ENCODE peak calls at places on chromosome 22, in ten cellular contexts. One of them, this sample, is unnamed.

GRCh38 chr22:31947296-31947695 is 3.0 kb downstream of the YWHAH start:
- ATAC-seq in IMR-90: no peak
- ATAC-seq in CD4-positive, alpha-beta T cell: peak
- ATAC-seq in GM12878: peak
- ATAC-seq in left lung: no peak
- ATAC-seq in body of pancreas: no peak
- ATAC-seq in activated B cell treated with CpG ODN at 0.5 μM for 24 hours: no peak
- ATAC-seq in mucosa of descending colon: no peak
- ATAC-seq in heart right ventricle: no peak
- ATAC-seq in heart left ventricle: no peak
- ATAC-seq in this sample: no peak

GRCh38 chr22:46122980-46123693 is 27.2 kb upstream of the PPARA start:
- ATAC-seq in CD4-positive, alpha-beta T cell: no peak
- ATAC-seq in heart right ventricle: no peak
- ATAC-seq in IMR-90: no peak
- ATAC-seq in body of pancreas: no peak
- ATAC-seq in heart left ventricle: no peak
- ATAC-seq in activated B cell treated with CpG ODN at 0.5 μM for 24 hours: no peak
- ATAC-seq in mucosa of descending colon: no peak
- ATAC-seq in left lung: no peak
- ATAC-seq in GM12878: no peak
- ATAC-seq in this sample: no peak

GRCh38 chr22:40400173-40400572 is 29.8 kb downstream of the SGSM3 start:
- ATAC-seq in heart right ventricle: no peak
- ATAC-seq in activated B cell treated with CpG ODN at 0.5 μM for 24 hours: peak
- ATAC-seq in CD4-positive, alpha-beta T cell: peak
- ATAC-seq in mucosa of descending colon: no peak
- ATAC-seq in body of pancreas: no peak
- ATAC-seq in heart left ventricle: no peak
- ATAC-seq in left lung: no peak
- ATAC-seq in GM12878: peak
- ATAC-seq in IMR-90: no peak
- ATAC-seq in this sample: no peak

GRCh38 chr22:27107824-27108223 is 450.4 kb downstream of the MIAT start:
- ATAC-seq in left lung: peak
- ATAC-seq in IMR-90: peak
- ATAC-seq in heart right ventricle: peak
- ATAC-seq in body of pancreas: peak
- ATAC-seq in heart left ventricle: peak
- ATAC-seq in GM12878: no peak
- ATAC-seq in activated B cell treated with CpG ODN at 0.5 μM for 24 hours: no peak
- ATAC-seq in CD4-positive, alpha-beta T cell: no peak
- ATAC-seq in mucosa of descending colon: peak
- ATAC-seq in this sample: peak

GRCh38 chr22:39472570-39473556 is 16.1 kb downstream of the MGAT3 start:
- ATAC-seq in heart left ventricle: peak
- ATAC-seq in heart right ventricle: no peak
- ATAC-seq in IMR-90: no peak
- ATAC-seq in body of pancreas: no peak
- ATAC-seq in activated B cell treated with CpG ODN at 0.5 μM for 24 hours: peak
- ATAC-seq in CD4-positive, alpha-beta T cell: no peak
- ATAC-seq in left lung: peak
- ATAC-seq in GM12878: peak
- ATAC-seq in mucosa of descending colon: peak
- ATAC-seq in this sample: no peak

GRCh38 chr22:48089601-48090331 is 1327.3 kb downstream of the TBC1D22A start:
- ATAC-seq in heart left ventricle: peak
- ATAC-seq in IMR-90: no peak
- ATAC-seq in left lung: peak
- ATAC-seq in CD4-positive, alpha-beta T cell: no peak
- ATAC-seq in heart right ventricle: peak
- ATAC-seq in body of pancreas: no peak
- ATAC-seq in mucosa of descending colon: peak
- ATAC-seq in GM12878: peak
- ATAC-seq in activated B cell treated with CpG ODN at 0.5 μM for 24 hours: peak
- ATAC-seq in this sample: peak

GRCh38 chr22:17007257-17007656 is 765 bp downstream of the GAB4 start:
- ATAC-seq in body of pancreas: no peak
- ATAC-seq in heart left ventricle: no peak
- ATAC-seq in activated B cell treated with CpG ODN at 0.5 μM for 24 hours: no peak
- ATAC-seq in CD4-positive, alpha-beta T cell: no peak
- ATAC-seq in heart right ventricle: no peak
- ATAC-seq in left lung: no peak
- ATAC-seq in GM12878: no peak
- ATAC-seq in IMR-90: no peak
- ATAC-seq in mucosa of descending colon: no peak
- ATAC-seq in this sample: no peak

GRCh38 chr22:39956932-39957664 is 3.1 kb upstream of the TMA7B start:
- ATAC-seq in activated B cell treated with CpG ODN at 0.5 μM for 24 hours: peak
- ATAC-seq in heart left ventricle: no peak
- ATAC-seq in body of pancreas: no peak
- ATAC-seq in mucosa of descending colon: no peak
- ATAC-seq in CD4-positive, alpha-beta T cell: no peak
- ATAC-seq in left lung: no peak
- ATAC-seq in heart right ventricle: no peak
- ATAC-seq in IMR-90: no peak
- ATAC-seq in GM12878: peak
- ATAC-seq in this sample: no peak

GRCh38 chr22:19143967-19144400 is 467 bp downstream of the ESS2 start:
- ATAC-seq in GM12878: peak
- ATAC-seq in heart right ventricle: no peak
- ATAC-seq in CD4-positive, alpha-beta T cell: peak
- ATAC-seq in heart left ventricle: no peak
- ATAC-seq in mucosa of descending colon: no peak
- ATAC-seq in body of pancreas: no peak
- ATAC-seq in left lung: peak
- ATAC-seq in IMR-90: no peak
- ATAC-seq in activated B cell treated with CpG ODN at 0.5 μM for 24 hours: no peak
- ATAC-seq in this sample: no peak

GRCh38 chr22:19148417-19149046 is 1.6 kb downstream of the GSC2 start:
- ATAC-seq in CD4-positive, alpha-beta T cell: no peak
- ATAC-seq in left lung: no peak
- ATAC-seq in heart right ventricle: no peak
- ATAC-seq in mucosa of descending colon: no peak
- ATAC-seq in activated B cell treated with CpG ODN at 0.5 μM for 24 hours: no peak
- ATAC-seq in IMR-90: no peak
- ATAC-seq in heart left ventricle: no peak
- ATAC-seq in body of pancreas: no peak
- ATAC-seq in GM12878: no peak
- ATAC-seq in this sample: no peak

GRCh38 chr22:19149047-19149883 is 827 bp downstream of the GSC2 start:
- ATAC-seq in mucosa of descending colon: no peak
- ATAC-seq in CD4-positive, alpha-beta T cell: peak
- ATAC-seq in heart right ventricle: no peak
- ATAC-seq in body of pancreas: no peak
- ATAC-seq in activated B cell treated with CpG ODN at 0.5 μM for 24 hours: no peak
- ATAC-seq in left lung: no peak
- ATAC-seq in heart left ventricle: no peak
- ATAC-seq in IMR-90: no peak
- ATAC-seq in GM12878: no peak
- ATAC-seq in this sample: no peak

GRCh38 chr22:19147193-19147780 is 2.8 kb downstream of the GSC2 start:
- ATAC-seq in activated B cell treated with CpG ODN at 0.5 μM for 24 hours: no peak
- ATAC-seq in heart right ventricle: no peak
- ATAC-seq in mucosa of descending colon: no peak
- ATAC-seq in CD4-positive, alpha-beta T cell: no peak
- ATAC-seq in left lung: no peak
- ATAC-seq in IMR-90: no peak
- ATAC-seq in heart left ventricle: no peak
- ATAC-seq in GM12878: no peak
- ATAC-seq in body of pancreas: no peak
- ATAC-seq in this sample: no peak

DNA sequence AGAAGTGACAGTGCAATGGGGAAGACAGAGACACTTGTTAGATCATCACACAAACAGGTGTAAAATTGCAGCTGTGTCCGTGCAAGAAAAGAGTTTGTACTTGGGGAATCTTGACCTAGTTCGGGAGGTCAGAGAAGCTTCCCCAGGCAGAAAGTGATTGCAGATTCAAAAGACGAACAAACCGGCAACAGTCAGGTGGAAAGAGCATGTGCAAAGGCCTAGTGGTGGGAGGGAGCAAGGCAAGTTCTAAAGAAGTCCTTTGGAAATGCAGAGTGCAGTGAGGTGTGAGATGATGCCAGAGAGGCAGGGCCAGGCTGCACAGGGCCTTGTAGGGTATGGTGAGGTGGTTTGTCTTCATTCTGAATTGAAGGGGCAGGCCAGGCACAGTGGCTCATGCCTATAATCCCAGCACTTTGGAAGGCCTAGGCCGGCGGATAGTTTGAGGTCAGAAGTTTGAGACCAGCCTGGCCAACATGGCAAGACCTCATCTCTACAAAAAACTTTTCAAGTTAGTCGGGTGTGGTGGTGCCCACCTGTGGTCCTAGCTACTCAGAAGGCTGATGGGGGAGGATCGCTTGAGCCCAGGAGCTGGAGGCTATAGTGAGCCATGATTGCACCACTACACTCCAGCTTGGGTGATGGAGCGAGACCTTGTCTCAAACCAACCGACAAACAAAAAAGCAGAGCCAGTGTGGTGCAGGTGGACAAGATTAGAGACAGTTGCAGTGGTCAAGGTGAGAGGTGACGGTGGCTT is 1.9 kb upstream of the ESS2 start:
- ATAC-seq in mucosa of descending colon: no peak
- ATAC-seq in GM12878: no peak
- ATAC-seq in heart right ventricle: no peak
- ATAC-seq in activated B cell treated with CpG ODN at 0.5 μM for 24 hours: no peak
- ATAC-seq in left lung: no peak
- ATAC-seq in body of pancreas: no peak
- ATAC-seq in heart left ventricle: no peak
- ATAC-seq in IMR-90: no peak
- ATAC-seq in CD4-positive, alpha-beta T cell: no peak
- ATAC-seq in this sample: no peak
- TF ChIP-seq CTCF in mucosa of descending colon: no peak
- TF ChIP-seq CTCF in GM12878: no peak
- TF ChIP-seq CTCF in heart right ventricle: no peak
- TF ChIP-seq CTCF in activated B cell treated with CpG ODN at 0.5 μM for 24 hours: no peak
- TF ChIP-seq CTCF in left lung: no peak
- TF ChIP-seq CTCF in body of pancreas: no peak
- TF ChIP-seq CTCF in heart left ventricle: no peak
- TF ChIP-seq CTCF in IMR-90: no peak
- TF ChIP-seq CTCF in CD4-positive, alpha-beta T cell: no peak
- TF ChIP-seq CTCF in this sample: no peak

GRCh38 chr22:35335468-35335867 is 35.8 kb downstream of the TOM1 start:
- ATAC-seq in mucosa of descending colon: no peak
- ATAC-seq in GM12878: no peak
- ATAC-seq in left lung: no peak
- ATAC-seq in body of pancreas: no peak
- ATAC-seq in IMR-90: no peak
- ATAC-seq in activated B cell treated with CpG ODN at 0.5 μM for 24 hours: no peak
- ATAC-seq in CD4-positive, alpha-beta T cell: no peak
- ATAC-seq in heart left ventricle: peak
- ATAC-seq in heart right ventricle: no peak
- ATAC-seq in this sample: no peak

GRCh38 chr22:35334010-35334409 is 34.3 kb downstream of the TOM1 start:
- ATAC-seq in IMR-90: no peak
- ATAC-seq in CD4-positive, alpha-beta T cell: no peak
- ATAC-seq in body of pancreas: no peak
- ATAC-seq in left lung: no peak
- ATAC-seq in heart left ventricle: no peak
- ATAC-seq in GM12878: peak
- ATAC-seq in mucosa of descending colon: no peak
- ATAC-seq in activated B cell treated with CpG ODN at 0.5 μM for 24 hours: peak
- ATAC-seq in heart right ventricle: no peak
- ATAC-seq in this sample: no peak

GRCh38 chr22:35341090-35341874 is 39.6 kb upstream of the HMOX1 start:
- ATAC-seq in activated B cell treated with CpG ODN at 0.5 μM for 24 hours: no peak
- ATAC-seq in body of pancreas: no peak
- ATAC-seq in CD4-positive, alpha-beta T cell: no peak
- ATAC-seq in heart right ventricle: no peak
- ATAC-seq in GM12878: no peak
- ATAC-seq in heart left ventricle: no peak
- ATAC-seq in IMR-90: no peak
- ATAC-seq in left lung: no peak
- ATAC-seq in mucosa of descending colon: no peak
- ATAC-seq in this sample: no peak

GRCh38 chr22:35335936-35336781 is 36.5 kb downstream of the TOM1 start:
- ATAC-seq in IMR-90: no peak
- ATAC-seq in GM12878: no peak
- ATAC-seq in left lung: no peak
- ATAC-seq in body of pancreas: peak
- ATAC-seq in activated B cell treated with CpG ODN at 0.5 μM for 24 hours: no peak
- ATAC-seq in CD4-positive, alpha-beta T cell: no peak
- ATAC-seq in heart left ventricle: peak
- ATAC-seq in mucosa of descending colon: no peak
- ATAC-seq in heart right ventricle: peak
- ATAC-seq in this sample: no peak

DNA sequence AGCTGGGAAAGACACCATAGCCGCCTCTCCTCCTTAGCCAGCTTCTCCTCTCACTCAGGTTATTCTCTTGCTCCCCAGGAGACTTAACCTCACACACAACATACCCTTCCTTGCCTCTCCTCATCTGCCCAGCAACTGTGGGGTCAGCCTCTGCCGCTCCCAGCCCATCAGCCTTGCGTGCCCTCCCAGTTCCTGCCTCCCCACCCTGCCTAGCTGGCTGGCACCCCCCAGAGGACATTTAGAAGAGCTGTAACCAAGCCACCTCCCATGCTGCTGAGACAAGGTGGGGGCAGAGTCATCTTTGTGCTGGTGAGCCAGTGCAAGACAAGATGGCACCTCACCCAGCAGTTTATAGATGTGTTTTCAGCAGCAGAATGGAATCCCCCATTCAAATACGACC is 38.2 kb downstream of the TOM1 start:
- ATAC-seq in CD4-positive, alpha-beta T cell: peak
- ATAC-seq in activated B cell treated with CpG ODN at 0.5 μM for 24 hours: peak
- ATAC-seq in heart left ventricle: no peak
- ATAC-seq in GM12878: peak
- ATAC-seq in mucosa of descending colon: no peak
- ATAC-seq in IMR-90: no peak
- ATAC-seq in heart right ventricle: no peak
- ATAC-seq in left lung: no peak
- ATAC-seq in body of pancreas: no peak
- ATAC-seq in this sample: no peak
- TF ChIP-seq CTCF in CD4-positive, alpha-beta T cell: no peak
- TF ChIP-seq CTCF in activated B cell treated with CpG ODN at 0.5 μM for 24 hours: no peak
- TF ChIP-seq CTCF in heart left ventricle: no peak
- TF ChIP-seq CTCF in GM12878: peak
- TF ChIP-seq CTCF in mucosa of descending colon: no peak
- TF ChIP-seq CTCF in IMR-90: no peak
- TF ChIP-seq CTCF in heart right ventricle: no peak
- TF ChIP-seq CTCF in left lung: no peak
- TF ChIP-seq CTCF in body of pancreas: no peak
- TF ChIP-seq CTCF in this sample: no peak

DNA sequence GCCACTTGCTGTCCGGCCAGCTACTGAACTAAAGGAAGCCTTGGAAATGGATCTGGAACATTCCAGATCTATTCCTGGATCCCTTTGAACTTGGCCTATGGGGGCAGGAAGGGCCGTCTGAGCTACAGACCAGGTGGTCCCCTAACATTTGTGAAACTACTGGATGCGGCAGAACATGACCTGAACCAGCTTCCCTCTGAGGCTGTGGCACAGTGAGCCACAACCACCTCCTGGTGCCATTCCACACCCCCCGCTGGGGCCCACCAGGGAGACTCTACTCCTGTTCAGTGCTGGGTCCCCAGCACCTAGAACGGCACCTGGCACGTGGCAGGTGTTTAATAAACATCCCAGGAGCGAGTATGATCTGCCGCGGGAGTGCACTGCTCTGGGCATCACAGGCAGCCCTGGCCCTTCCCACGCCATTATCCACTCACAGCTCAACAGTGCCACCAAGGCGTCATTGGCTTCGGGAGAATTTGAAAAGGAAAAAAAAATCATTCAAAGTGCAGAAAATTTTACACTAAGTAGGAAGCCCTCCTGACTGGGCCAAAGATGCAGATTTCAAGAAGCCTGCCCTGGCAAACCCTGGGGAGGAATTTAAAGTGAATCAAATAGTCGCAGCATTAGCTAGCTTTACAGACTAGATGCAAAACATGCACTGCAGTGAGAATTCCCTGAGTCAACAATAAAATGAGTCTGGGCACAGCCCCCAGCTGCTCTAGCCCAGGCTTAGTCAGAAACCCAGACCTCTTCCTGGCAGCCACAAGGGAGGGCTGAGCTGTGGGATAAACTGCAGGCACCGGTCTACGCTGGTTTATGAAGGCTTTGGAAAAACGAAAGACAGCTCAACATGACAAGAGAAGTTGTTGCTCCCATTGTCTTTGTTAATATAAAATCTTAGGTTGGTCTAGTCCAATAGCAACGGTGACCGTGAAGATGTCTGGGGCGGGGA is 14.3 kb upstream of the EFCAB6 start:
- ATAC-seq in mucosa of descending colon: peak
- ATAC-seq in IMR-90: peak
- ATAC-seq in heart right ventricle: no peak
- ATAC-seq in CD4-positive, alpha-beta T cell: no peak
- ATAC-seq in body of pancreas: no peak
- ATAC-seq in heart left ventricle: no peak
- ATAC-seq in activated B cell treated with CpG ODN at 0.5 μM for 24 hours: no peak
- ATAC-seq in left lung: peak
- ATAC-seq in GM12878: peak
- ATAC-seq in this sample: no peak
- TF ChIP-seq CTCF in mucosa of descending colon: no peak
- TF ChIP-seq CTCF in IMR-90: peak
- TF ChIP-seq CTCF in heart right ventricle: no peak
- TF ChIP-seq CTCF in CD4-positive, alpha-beta T cell: no peak
- TF ChIP-seq CTCF in body of pancreas: peak
- TF ChIP-seq CTCF in heart left ventricle: peak
- TF ChIP-seq CTCF in activated B cell treated with CpG ODN at 0.5 μM for 24 hours: no peak
- TF ChIP-seq CTCF in left lung: peak
- TF ChIP-seq CTCF in GM12878: peak
- TF ChIP-seq CTCF in this sample: peak

DNA sequence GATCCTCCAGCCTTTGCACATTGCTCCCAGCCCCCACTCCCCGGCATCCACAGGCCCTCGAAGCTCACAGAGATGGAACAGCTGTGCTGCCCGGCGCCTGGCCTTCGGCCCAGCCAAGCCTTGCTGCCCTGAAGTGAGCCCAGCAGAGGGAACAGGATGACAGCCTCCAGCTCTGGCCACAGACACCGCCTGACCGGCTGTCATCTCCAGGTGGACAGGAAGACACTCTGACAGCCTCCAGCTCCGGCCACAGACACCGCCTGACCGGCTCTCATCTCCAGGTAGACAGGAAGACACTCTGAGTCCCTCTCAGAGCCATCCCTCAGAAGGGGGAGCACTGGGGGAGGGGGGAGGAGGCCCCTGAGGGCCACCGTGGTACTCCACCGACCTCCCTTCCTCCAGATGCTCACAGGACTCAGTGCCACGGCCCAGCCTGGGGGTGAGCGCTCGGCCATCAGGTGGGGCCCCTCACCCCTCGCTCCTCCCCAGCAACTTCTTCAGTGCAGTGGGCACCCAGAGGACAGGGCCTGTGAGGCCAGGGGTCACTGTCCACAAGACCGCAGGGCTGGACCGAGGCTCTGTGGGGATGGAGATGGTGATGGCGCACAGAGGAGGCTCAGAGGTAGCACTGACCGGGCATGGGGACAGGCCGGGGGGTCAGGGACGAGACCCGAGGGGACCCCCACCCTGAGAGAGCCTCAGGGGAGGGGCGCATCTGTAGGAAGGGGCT is 58.5 kb downstream of the BRD1 start:
- ATAC-seq in CD4-positive, alpha-beta T cell: no peak
- ATAC-seq in body of pancreas: peak
- ATAC-seq in activated B cell treated with CpG ODN at 0.5 μM for 24 hours: no peak
- ATAC-seq in GM12878: no peak
- ATAC-seq in mucosa of descending colon: peak
- ATAC-seq in left lung: peak
- ATAC-seq in heart left ventricle: peak
- ATAC-seq in IMR-90: peak
- ATAC-seq in heart right ventricle: peak
- ATAC-seq in this sample: peak
- TF ChIP-seq CTCF in CD4-positive, alpha-beta T cell: no peak
- TF ChIP-seq CTCF in body of pancreas: no peak
- TF ChIP-seq CTCF in activated B cell treated with CpG ODN at 0.5 μM for 24 hours: no peak
- TF ChIP-seq CTCF in GM12878: no peak
- TF ChIP-seq CTCF in mucosa of descending colon: no peak
- TF ChIP-seq CTCF in left lung: no peak
- TF ChIP-seq CTCF in heart left ventricle: no peak
- TF ChIP-seq CTCF in IMR-90: no peak
- TF ChIP-seq CTCF in heart right ventricle: no peak
- TF ChIP-seq CTCF in this sample: no peak

This sample was measured in gastroesophageal sphincter.